ENCODE peak calls at places on chromosome 9, in five cellular contexts. H is NT2/D1, B is IMR-90, G is OCI-LY7, T is right cardiac atrium. O is an unnamed sample.

GRCh38 chr9:125429476-125430160 is 168.0 kb downstream of the GAPVD1 start:
- DNase-seq in H (no peak), B (no peak), G (no peak), T (peak; percentile 60), O (no peak)

GRCh38 chr9:19269582-19269981 is 39.1 kb downstream of the DENND4C start:
- DNase-seq in B (no peak), G (no peak), T (no peak), H (no peak), O (no peak)

GRCh38 chr9:90927496-90927895 is 125.9 kb downstream of the SYK start:
- DNase-seq in G (no peak), B (no peak), H (no peak), T (no peak), O (no peak)

GRCh38 chr9:87371801-87372374 is 125.8 kb upstream of the DAPK1 start:
- DNase-seq in H (no peak), B (no peak), T (no peak), G (no peak), O (no peak)

GRCh38 chr9:131578778-131579504 is 33.6 kb downstream of the PRRT1B start:
- DNase-seq in T (no peak), H (no peak), G (peak; percentile 51), B (no peak), O (no peak)

GRCh38 chr9:297104-297794 is 82.6 kb downstream of the DOCK8 start:
- DNase-seq in H (no peak), B (no peak), G (peak; percentile 45), T (peak; percentile 65), O (no peak)

GRCh38 chr9:2620876-2621677 is 510 bp upstream of the VLDLR start:
- DNase-seq in T (peak; percentile 94), B (peak; percentile 87), H (peak; percentile 67), G (no peak), O (peak; percentile 85)

GRCh38 chr9:120874226-120874839 is 2.7 kb downstream of the PHF19 start:
- DNase-seq in H (no peak), B (no peak), G (no peak), T (no peak), O (no peak)

GRCh38 chr9:91495450-91495849 is 71.8 kb upstream of the NFIL3 start:
- DNase-seq in T (no peak), G (no peak), B (peak; percentile 98), H (no peak), O (no peak)

GRCh38 chr9:94801242-94801641 is 74.7 kb downstream of the AOPEP start:
- DNase-seq in B (peak; percentile 51), G (no peak), H (no peak), T (no peak), O (no peak)

GRCh38 chr9:90979138-90979551 is 177.5 kb downstream of the SYK start:
- DNase-seq in G (no peak), B (no peak), H (no peak), T (no peak), O (no peak)

GRCh38 chr9:88993871-88994819 is 2.9 kb downstream of the S1PR3 start:
- DNase-seq in H (no peak), T (peak; percentile 67), G (no peak), B (no peak), O (no peak)

GRCh38 chr9:93052791-93053540 is 5.5 kb upstream of the SUSD3 start:
- DNase-seq in H (no peak), B (no peak), G (no peak), T (no peak), O (no peak)

GRCh38 chr9:2132484-2133082 is 117.4 kb downstream of the SMARCA2 start:
- DNase-seq in T (no peak), B (peak; percentile 54), G (peak; percentile 36), H (peak; percentile 35), O (no peak)

GRCh38 chr9:76911971-76912370 is 6.1 kb upstream of the PRUNE2 start:
- DNase-seq in H (no peak), B (no peak), T (no peak), G (no peak), O (no peak)

GRCh38 chr9:105128908-105129307 is 115.5 kb upstream of the SLC44A1 start:
- DNase-seq in H (no peak), T (no peak), G (no peak), B (no peak), O (no peak)

GRCh38 chr9:137129089-137129455 is 9.9 kb upstream of the GRIN1 start:
- DNase-seq in H (no peak), G (no peak), B (peak; percentile 25), T (no peak), O (no peak)

GRCh38 chr9:27150758-27151431 is 41.9 kb downstream of the TEK start:
- DNase-seq in B (peak; percentile 77), G (no peak), T (no peak), H (no peak), O (no peak)

GRCh38 chr9:110256142-110256391 is 240 bp downstream of the TXN start:
- DNase-seq in T (no peak), H (no peak), B (no peak), G (no peak), O (no peak)

GRCh38 chr9:114233806-114234205 is 78.5 kb downstream of the COL27A1 start:
- DNase-seq in G (no peak), T (peak; percentile 82), B (no peak), H (no peak), O (peak; percentile 53)

GRCh38 chr9:126326228-126327015 is at the start of gene MVB12B:
- DNase-seq in G (peak; percentile 8), B (peak; percentile 8), H (no peak), T (peak; percentile 83), O (peak; percentile 46)

GRCh38 chr9:104743377-104743985 is 4.0 kb upstream of the NIPSNAP3A start:
- DNase-seq in B (peak; percentile 73), H (peak; percentile 18), T (no peak), G (peak; percentile 75), O (no peak)

GRCh38 chr9:70043689-70044449 is at the start of gene MAMDC2:
- DNase-seq in G (no peak), T (peak; percentile 89), H (peak; percentile 43), B (peak; percentile 51), O (peak; percentile 76)

GRCh38 chr9:131410051-131410491 is 16.2 kb downstream of the PRRC2B start:
- DNase-seq in H (no peak), T (no peak), B (peak; percentile 55), G (no peak), O (no peak)

GRCh38 chr9:100549048-100549447 is 28.8 kb upstream of the CAVIN4 start:
- DNase-seq in G (peak; percentile 40), T (no peak), B (no peak), H (no peak), O (no peak)

GRCh38 chr9:78236511-78236950 is 656 bp downstream of the CEP78 start:
- DNase-seq in B (no peak), G (peak; percentile 32), H (no peak), T (no peak), O (no peak)

GRCh38 chr9:10274983-10275382 is 337.8 kb downstream of the PTPRD start:
- DNase-seq in H (no peak), G (no peak), T (no peak), B (no peak), O (no peak)

GRCh38 chr9:69130456-69131441 is 43.3 kb upstream of the TJP2 start:
- DNase-seq in B (peak; percentile 90), G (no peak), T (no peak), H (no peak), O (no peak)

GRCh38 chr9:106918825-106919509 is 56.0 kb downstream of the ZNF462 start:
- DNase-seq in H (no peak), T (no peak), G (no peak), B (no peak), O (no peak)

GRCh38 chr9:106920091-106920490 is 57.1 kb downstream of the ZNF462 start:
- DNase-seq in H (no peak), T (no peak), B (no peak), G (no peak), O (no peak)

GRCh38 chr9:106921341-106921899 is 58.5 kb downstream of the ZNF462 start:
- DNase-seq in B (peak; percentile 84), G (no peak), T (peak; percentile 65), H (no peak), O (no peak)

GRCh38 chr9:106921989-106922388 is 59.0 kb downstream of the ZNF462 start:
- DNase-seq in G (no peak), B (peak; percentile 73), H (no peak), T (no peak), O (no peak)

DNA sequence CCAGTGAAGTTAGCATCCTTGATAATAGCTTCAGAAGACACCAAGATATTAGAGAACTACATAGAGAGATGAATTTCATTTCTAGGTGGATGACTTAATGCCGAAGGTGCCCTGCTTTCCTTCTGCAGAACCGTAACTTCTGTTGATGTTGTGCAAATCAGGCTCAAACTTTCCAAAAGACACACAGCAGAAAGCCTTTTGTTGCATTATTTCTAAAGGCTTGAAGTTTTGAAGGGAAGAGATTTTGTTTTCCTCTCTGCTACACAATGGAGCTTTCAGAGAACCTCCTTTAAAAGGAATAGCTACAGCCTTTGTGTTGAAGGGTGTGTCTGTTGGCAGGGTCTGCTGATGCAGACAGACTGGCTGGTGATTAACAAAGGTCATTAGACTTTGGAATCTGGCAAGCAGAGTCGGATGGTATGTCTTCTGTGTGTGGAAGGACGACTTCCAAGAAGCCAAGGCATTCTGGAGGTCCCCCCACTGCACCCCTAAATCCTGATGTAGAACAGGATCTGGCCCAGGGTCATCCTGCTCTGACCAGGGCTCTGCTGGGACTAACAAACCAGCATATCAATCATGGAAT is 57.8 kb downstream of the ZNF462 start:
- DNase-seq in H (no peak), T (peak; percentile 62), B (peak; percentile 21), G (no peak), O (no peak)
- H3K4me1 ChIP-seq in H (peaks cover 3% of the 10 kb centered on the region), T (peaks cover 7% of the 10 kb centered on the region), B (peaks cover 18% of the 10 kb centered on the region), G (no peaks in the 10 kb centered on the region), O (peaks cover 68% of the 10 kb centered on the region)

GRCh38 chr9:35748239-35748857 is 680 bp downstream of the GBA2 start:
- DNase-seq in T (no peak), B (no peak), H (no peak), G (peak; percentile 48), O (no peak)

GRCh38 chr9:35745569-35745968 is 3.5 kb downstream of the GBA2 start:
- DNase-seq in B (no peak), H (no peak), T (no peak), G (no peak), O (no peak)

GRCh38 chr9:35743880-35744518 is 5.0 kb downstream of the GBA2 start:
- DNase-seq in B (no peak), G (no peak), H (no peak), T (no peak), O (no peak)

GRCh38 chr9:35748858-35749514 is at the start of the genes GBA2 and RGP1:
- DNase-seq in H (peak; percentile 51), B (peak; percentile 43), T (peak; percentile 93), G (peak; percentile 79), O (peak; percentile 86)

GRCh38 chr9:35746583-35746982 is 2.4 kb downstream of the GBA2 start:
- DNase-seq in T (no peak), H (no peak), B (no peak), G (no peak), O (no peak)
- H3K4me1 ChIP-seq in T (peaks cover 13% of the 10 kb centered on the region), H (peaks cover 11% of the 10 kb centered on the region), B (peaks cover 14% of the 10 kb centered on the region), G (peaks cover 49% of the 10 kb centered on the region), O (peaks cover 87% of the 10 kb centered on the region)

GRCh38 chr9:16417101-16417500 is 453.4 kb downstream of the BNC2 start:
- DNase-seq in H (no peak), T (no peak), B (peak; percentile 96), G (no peak), O (no peak)
- H3K4me1 ChIP-seq in H (no peaks in the 10 kb centered on the region), T (no peaks in the 10 kb centered on the region), B (peaks cover 14% of the 10 kb centered on the region), G (no peaks in the 10 kb centered on the region), O (peaks cover 14% of the 10 kb centered on the region)

GRCh38 chr9:17613723-17614122 is 34.9 kb downstream of the SH3GL2 start:
- DNase-seq in T (no peak), B (peak; percentile 82), G (no peak), H (no peak), O (no peak)
- H3K4me1 ChIP-seq in T (no peaks in the 10 kb centered on the region), B (peaks cover 4% of the 10 kb centered on the region), G (no peaks in the 10 kb centered on the region), H (no peaks in the 10 kb centered on the region), O (peaks cover 10% of the 10 kb centered on the region)

O was measured in left ventricle myocardium inferior.